ENCODE peak calls at places on chromosomes 1 and 21, in six cellular contexts. One of them, this sample, is unnamed.

GRCh38 chr1:17053685-17054410 is at the start of gene SDHB:
- DNase-seq in osteoblast: peak
- DNase-seq in neural crest cell: peak
- DNase-seq in progenitor cell of endocrine pancreas: peak
- DNase-seq in astrocyte of the cerebellum: peak
- DNase-seq in fibroblast of lung: peak
- DNase-seq in this sample: peak

GRCh38 chr1:10958614-10959013 is 53.8 kb upstream of the TARDBP start:
- DNase-seq in fibroblast of lung: no peak
- DNase-seq in neural crest cell: no peak
- DNase-seq in osteoblast: peak
- DNase-seq in progenitor cell of endocrine pancreas: no peak
- DNase-seq in astrocyte of the cerebellum: no peak
- DNase-seq in this sample: no peak

GRCh38 chr1:111909010-111909409 is 80.5 kb downstream of the KCND3 start:
- DNase-seq in astrocyte of the cerebellum: no peak
- DNase-seq in fibroblast of lung: no peak
- DNase-seq in neural crest cell: peak
- DNase-seq in progenitor cell of endocrine pancreas: no peak
- DNase-seq in osteoblast: no peak
- DNase-seq in this sample: no peak

GRCh38 chr1:77672374-77672773 is 10.1 kb downstream of the ZZZ3 start:
- DNase-seq in progenitor cell of endocrine pancreas: no peak
- DNase-seq in fibroblast of lung: peak
- DNase-seq in astrocyte of the cerebellum: no peak
- DNase-seq in osteoblast: peak
- DNase-seq in neural crest cell: no peak
- DNase-seq in this sample: no peak

GRCh38 chr1:109622103-109622892 is 2.7 kb downstream of the AMPD2 start:
- DNase-seq in fibroblast of lung: no peak
- DNase-seq in progenitor cell of endocrine pancreas: no peak
- DNase-seq in astrocyte of the cerebellum: no peak
- DNase-seq in osteoblast: no peak
- DNase-seq in neural crest cell: no peak
- DNase-seq in this sample: no peak

GRCh38 chr21:31932470-31932764 is 59.6 kb downstream of the HUNK start:
- DNase-seq in progenitor cell of endocrine pancreas: no peak
- DNase-seq in astrocyte of the cerebellum: no peak
- DNase-seq in fibroblast of lung: no peak
- DNase-seq in neural crest cell: no peak
- DNase-seq in osteoblast: no peak
- DNase-seq in this sample: no peak

GRCh38 chr1:182274618-182275017 is 117.0 kb downstream of the GLUL start:
- DNase-seq in astrocyte of the cerebellum: no peak
- DNase-seq in progenitor cell of endocrine pancreas: no peak
- DNase-seq in fibroblast of lung: no peak
- DNase-seq in osteoblast: no peak
- DNase-seq in neural crest cell: no peak
- DNase-seq in this sample: no peak

GRCh38 chr1:236039736-236040670 is 24.9 kb downstream of the NID1 start:
- DNase-seq in progenitor cell of endocrine pancreas: no peak
- DNase-seq in osteoblast: peak
- DNase-seq in fibroblast of lung: peak
- DNase-seq in neural crest cell: no peak
- DNase-seq in astrocyte of the cerebellum: no peak
- DNase-seq in this sample: no peak

GRCh38 chr1:17895986-17896385 is 140.9 kb downstream of the ACTL8 start:
- DNase-seq in osteoblast: no peak
- DNase-seq in fibroblast of lung: no peak
- DNase-seq in progenitor cell of endocrine pancreas: no peak
- DNase-seq in neural crest cell: no peak
- DNase-seq in astrocyte of the cerebellum: no peak
- DNase-seq in this sample: no peak

GRCh38 chr1:22573237-22573636 is 9.9 kb downstream of the EPHA8 start:
- DNase-seq in osteoblast: no peak
- DNase-seq in astrocyte of the cerebellum: no peak
- DNase-seq in progenitor cell of endocrine pancreas: no peak
- DNase-seq in neural crest cell: no peak
- DNase-seq in fibroblast of lung: no peak
- DNase-seq in this sample: no peak

GRCh38 chr1:47440052-47440848 is 2.4 kb downstream of the FOXD2 start:
- DNase-seq in fibroblast of lung: no peak
- DNase-seq in progenitor cell of endocrine pancreas: no peak
- DNase-seq in astrocyte of the cerebellum: no peak
- DNase-seq in neural crest cell: no peak
- DNase-seq in osteoblast: peak
- DNase-seq in this sample: no peak

GRCh38 chr21:31915566-31915965 is 42.7 kb downstream of the HUNK start:
- DNase-seq in astrocyte of the cerebellum: no peak
- DNase-seq in fibroblast of lung: no peak
- DNase-seq in neural crest cell: no peak
- DNase-seq in progenitor cell of endocrine pancreas: no peak
- DNase-seq in osteoblast: no peak
- DNase-seq in this sample: no peak

GRCh38 chr1:172476218-172476811 is 32.4 kb upstream of the PIGC start:
- DNase-seq in fibroblast of lung: no peak
- DNase-seq in osteoblast: no peak
- DNase-seq in progenitor cell of endocrine pancreas: no peak
- DNase-seq in neural crest cell: no peak
- DNase-seq in astrocyte of the cerebellum: no peak
- DNase-seq in this sample: no peak

GRCh38 chr1:233140974-233141373 is 154.6 kb downstream of the PCNX2 start:
- DNase-seq in neural crest cell: no peak
- DNase-seq in fibroblast of lung: peak
- DNase-seq in progenitor cell of endocrine pancreas: no peak
- DNase-seq in astrocyte of the cerebellum: no peak
- DNase-seq in osteoblast: no peak
- DNase-seq in this sample: peak

GRCh38 chr1:64864018-64864945 is 102.1 kb downstream of the JAK1 start:
- DNase-seq in astrocyte of the cerebellum: no peak
- DNase-seq in fibroblast of lung: peak
- DNase-seq in neural crest cell: no peak
- DNase-seq in progenitor cell of endocrine pancreas: no peak
- DNase-seq in osteoblast: no peak
- DNase-seq in this sample: no peak

GRCh38 chr1:35539824-35540261 is 17.4 kb downstream of the KIAA0319L start:
- DNase-seq in astrocyte of the cerebellum: peak
- DNase-seq in progenitor cell of endocrine pancreas: no peak
- DNase-seq in fibroblast of lung: peak
- DNase-seq in neural crest cell: no peak
- DNase-seq in osteoblast: peak
- DNase-seq in this sample: no peak

GRCh38 chr1:9849691-9850441 is 26.1 kb upstream of the CLSTN1 start:
- DNase-seq in fibroblast of lung: no peak
- DNase-seq in progenitor cell of endocrine pancreas: no peak
- DNase-seq in osteoblast: peak
- DNase-seq in neural crest cell: no peak
- DNase-seq in astrocyte of the cerebellum: no peak
- DNase-seq in this sample: no peak

GRCh38 chr1:93848352-93848883 is 30.6 kb downstream of the DNTTIP2 start:
- DNase-seq in progenitor cell of endocrine pancreas: no peak
- DNase-seq in astrocyte of the cerebellum: no peak
- DNase-seq in osteoblast: peak
- DNase-seq in neural crest cell: no peak
- DNase-seq in fibroblast of lung: no peak
- DNase-seq in this sample: no peak

GRCh38 chr1:85623061-85623471 is 42.5 kb downstream of the CCN1 start:
- DNase-seq in astrocyte of the cerebellum: peak
- DNase-seq in osteoblast: peak
- DNase-seq in progenitor cell of endocrine pancreas: no peak
- DNase-seq in fibroblast of lung: peak
- DNase-seq in neural crest cell: no peak
- DNase-seq in this sample: peak

GRCh38 chr1:24558902-24559791 is 3.3 kb downstream of the NCMAP start:
- DNase-seq in progenitor cell of endocrine pancreas: no peak
- DNase-seq in fibroblast of lung: peak
- DNase-seq in neural crest cell: no peak
- DNase-seq in astrocyte of the cerebellum: peak
- DNase-seq in osteoblast: peak
- DNase-seq in this sample: peak

GRCh38 chr1:1123581-1124507 is 8.0 kb upstream of the C1orf159 start:
- DNase-seq in osteoblast: peak
- DNase-seq in astrocyte of the cerebellum: no peak
- DNase-seq in fibroblast of lung: peak
- DNase-seq in progenitor cell of endocrine pancreas: no peak
- DNase-seq in neural crest cell: no peak
- DNase-seq in this sample: no peak

GRCh38 chr21:44932366-44933181 is 7.3 kb upstream of the SLX9 start:
- DNase-seq in astrocyte of the cerebellum: no peak
- DNase-seq in neural crest cell: peak
- DNase-seq in progenitor cell of endocrine pancreas: no peak
- DNase-seq in fibroblast of lung: no peak
- DNase-seq in osteoblast: peak
- DNase-seq in this sample: no peak

GRCh38 chr1:183983371-183984105 is 54.0 kb downstream of the COLGALT2 start:
- DNase-seq in progenitor cell of endocrine pancreas: no peak
- DNase-seq in fibroblast of lung: peak
- DNase-seq in osteoblast: no peak
- DNase-seq in neural crest cell: no peak
- DNase-seq in astrocyte of the cerebellum: no peak
- DNase-seq in this sample: no peak

GRCh38 chr1:85864727-85865126 is 156.5 kb upstream of the ZNHIT6 start:
- DNase-seq in neural crest cell: no peak
- DNase-seq in osteoblast: no peak
- DNase-seq in fibroblast of lung: peak
- DNase-seq in progenitor cell of endocrine pancreas: no peak
- DNase-seq in astrocyte of the cerebellum: no peak
- DNase-seq in this sample: no peak

DNA sequence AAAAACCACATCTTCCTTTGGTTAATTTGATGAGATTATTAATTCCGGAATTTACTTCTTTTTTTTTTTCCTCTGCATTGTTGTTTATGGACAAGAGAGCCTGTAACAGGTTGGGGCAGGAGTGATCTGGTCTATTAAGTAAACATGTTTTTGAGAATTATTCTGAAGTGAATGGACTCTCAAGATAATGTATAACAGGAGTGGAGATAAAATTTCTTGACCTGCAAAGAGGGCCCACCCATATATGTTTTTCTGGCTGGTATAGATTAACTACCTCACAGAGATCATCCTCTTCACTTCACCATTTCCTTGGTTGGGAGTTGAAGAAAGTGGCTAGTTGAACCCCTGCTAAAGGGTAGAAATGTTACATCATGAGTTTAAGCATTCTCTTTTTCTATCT is 10.7 kb downstream of the DDI2 start:
- DNase-seq in astrocyte of the cerebellum: no peak
- DNase-seq in neural crest cell: no peak
- DNase-seq in fibroblast of lung: no peak
- DNase-seq in progenitor cell of endocrine pancreas: no peak
- DNase-seq in osteoblast: no peak
- DNase-seq in this sample: no peak
- TF ChIP-seq CTCF in astrocyte of the cerebellum: no peak
- TF ChIP-seq CTCF in neural crest cell: no peak
- TF ChIP-seq CTCF in fibroblast of lung: no peak
- TF ChIP-seq CTCF in progenitor cell of endocrine pancreas: no peak
- TF ChIP-seq CTCF in osteoblast: no peak
- TF ChIP-seq CTCF in this sample: no peak

GRCh38 chr21:42753804-42754203 is 100.4 kb downstream of the PDE9A start:
- DNase-seq in astrocyte of the cerebellum: no peak
- DNase-seq in progenitor cell of endocrine pancreas: no peak
- DNase-seq in fibroblast of lung: no peak
- DNase-seq in neural crest cell: no peak
- DNase-seq in osteoblast: peak
- DNase-seq in this sample: no peak
- TF ChIP-seq CTCF in astrocyte of the cerebellum: no peak
- TF ChIP-seq CTCF in progenitor cell of endocrine pancreas: no peak
- TF ChIP-seq CTCF in fibroblast of lung: no peak
- TF ChIP-seq CTCF in neural crest cell: no peak
- TF ChIP-seq CTCF in osteoblast: no peak
- TF ChIP-seq CTCF in this sample: no peak

DNA sequence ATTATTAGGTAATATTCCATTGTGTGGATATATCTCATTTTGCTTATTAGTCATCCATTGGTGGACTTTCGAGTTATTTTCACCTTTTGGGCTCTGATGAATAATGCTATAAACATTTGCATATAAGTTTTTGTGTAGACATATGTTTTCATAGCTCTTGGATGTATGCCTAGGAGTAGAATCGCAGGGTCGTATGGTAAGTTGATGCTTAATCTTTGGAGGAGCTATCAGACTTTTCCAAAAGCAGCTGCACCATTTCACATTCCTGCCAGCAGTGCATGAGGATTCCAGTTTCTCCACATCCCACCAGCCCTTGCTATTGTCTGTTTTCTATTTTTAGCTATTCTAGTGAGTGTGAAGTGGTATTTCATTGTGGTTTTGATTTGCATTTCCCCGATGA is 120.3 kb upstream of the TMEM51 start:
- DNase-seq in osteoblast: peak
- DNase-seq in progenitor cell of endocrine pancreas: no peak
- DNase-seq in neural crest cell: no peak
- DNase-seq in fibroblast of lung: peak
- DNase-seq in astrocyte of the cerebellum: peak
- DNase-seq in this sample: no peak
- TF ChIP-seq CTCF in osteoblast: peak
- TF ChIP-seq CTCF in progenitor cell of endocrine pancreas: peak
- TF ChIP-seq CTCF in neural crest cell: peak
- TF ChIP-seq CTCF in fibroblast of lung: peak
- TF ChIP-seq CTCF in astrocyte of the cerebellum: peak
- TF ChIP-seq CTCF in this sample: peak

DNA sequence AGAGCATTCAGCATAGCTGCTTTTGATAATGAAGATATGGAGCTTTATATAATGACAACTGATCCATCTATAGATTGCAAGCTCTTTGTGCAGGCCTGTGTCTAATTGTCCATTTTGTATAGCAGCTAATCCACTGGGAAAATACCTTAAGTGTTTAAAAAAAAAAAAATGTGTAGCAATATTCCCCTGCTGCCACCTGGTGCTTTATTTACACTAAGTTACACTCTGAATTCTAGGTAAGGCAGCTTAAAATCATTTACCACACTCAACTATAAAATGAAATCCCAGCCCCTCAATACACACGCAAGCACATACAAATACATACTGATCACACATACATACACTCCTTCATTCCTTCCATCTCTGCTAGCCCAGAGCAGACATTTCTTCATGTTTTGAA is 49.1 kb upstream of the BCL9 start:
- DNase-seq in neural crest cell: no peak
- DNase-seq in progenitor cell of endocrine pancreas: no peak
- DNase-seq in osteoblast: no peak
- DNase-seq in fibroblast of lung: no peak
- DNase-seq in astrocyte of the cerebellum: no peak
- DNase-seq in this sample: no peak
- TF ChIP-seq CTCF in neural crest cell: no peak
- TF ChIP-seq CTCF in progenitor cell of endocrine pancreas: no peak
- TF ChIP-seq CTCF in osteoblast: no peak
- TF ChIP-seq CTCF in fibroblast of lung: no peak
- TF ChIP-seq CTCF in astrocyte of the cerebellum: no peak
- TF ChIP-seq CTCF in this sample: no peak

DNA sequence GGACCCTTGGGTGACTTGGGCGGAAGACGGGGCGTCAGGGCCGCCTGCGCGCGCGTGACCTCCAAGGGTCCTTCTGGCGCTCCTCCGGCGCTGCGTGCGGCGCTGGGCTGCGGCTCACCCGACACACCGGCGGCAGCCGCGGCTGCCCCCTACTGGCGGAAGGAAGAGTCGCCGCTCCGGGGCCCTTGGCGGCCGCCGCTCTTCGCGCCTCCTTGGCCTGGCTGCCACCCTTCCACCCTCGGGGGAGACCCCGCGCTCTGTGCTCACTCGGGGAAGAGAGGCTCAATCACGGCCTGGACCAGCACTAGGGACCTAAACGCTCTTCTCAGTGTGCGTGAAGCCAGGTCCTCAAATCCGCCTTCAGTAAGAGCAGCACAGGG is 89.7 kb downstream of the DMRTA2 start:
- DNase-seq in neural crest cell: peak
- DNase-seq in osteoblast: peak
- DNase-seq in astrocyte of the cerebellum: no peak
- DNase-seq in fibroblast of lung: peak
- DNase-seq in progenitor cell of endocrine pancreas: peak
- DNase-seq in this sample: no peak
- TF ChIP-seq CTCF in neural crest cell: peak
- TF ChIP-seq CTCF in osteoblast: peak
- TF ChIP-seq CTCF in astrocyte of the cerebellum: peak
- TF ChIP-seq CTCF in fibroblast of lung: peak
- TF ChIP-seq CTCF in progenitor cell of endocrine pancreas: peak
- TF ChIP-seq CTCF in this sample: peak

This sample was measured in AG09319.